ENCODE peak calls at places on chromosomes 2 and 18, in five cellular contexts. M is Calu3, S is epithelial cell of esophagus, V is fibroblast of lung, B is esophagus squamous epithelium. C is an unnamed sample.

GRCh38 chr2:181934694-181935093 is 43.2 kb downstream of the ITPRID2 start:
- DNase-seq in V (no peak), M (no peak), S (no peak), B (no peak), C (no peak)

GRCh38 chr2:70921031-70921430 is 14.7 kb upstream of the ATP6V1B1 start:
- DNase-seq in B (no peak), S (no peak), V (no peak), M (no peak), C (no peak)

GRCh38 chr18:47594063-47594462 is 336.4 kb downstream of the SMAD2 start:
- DNase-seq in B (no peak), V (no peak), M (no peak), S (no peak), C (no peak)

GRCh38 chr2:208186921-208187320 is 2.9 kb downstream of the C2orf80 start:
- DNase-seq in S (no peak), M (no peak), B (no peak), V (no peak), C (no peak)

GRCh38 chr18:22282311-22283235 is 113.2 kb downstream of the GATA6 start:
- DNase-seq in B (no peak), S (peak; percentile 83), V (peak; percentile 92), M (peak; percentile 69), C (peak; percentile 71)

GRCh38 chr2:158191569-158191968 is 89.9 kb downstream of the UPP2 start:
- DNase-seq in V (no peak), B (no peak), M (no peak), S (no peak), C (no peak)

GRCh38 chr2:172931256-172931894 is 144.3 kb upstream of the MAP3K20 start:
- DNase-seq in V (peak; percentile 64), B (no peak), M (no peak), S (peak; percentile 38), C (peak; percentile 69)

GRCh38 chr2:226077031-226077430 is 677.5 kb downstream of the NYAP2 start:
- DNase-seq in S (no peak), B (no peak), V (peak; percentile 84), M (no peak), C (peak; percentile 21)

GRCh38 chr2:69957970-69958369 is 3.5 kb downstream of the ASPRV1 start:
- DNase-seq in B (no peak), V (peak; percentile 11), S (no peak), M (no peak), C (no peak)

GRCh38 chr2:46701152-46701551 is 214.5 kb downstream of the MCFD2 start:
- DNase-seq in B (no peak), S (peak; percentile 11), M (no peak), V (peak; percentile 62), C (peak; percentile 28)

GRCh38 chr2:154452906-154453493 is 245.5 kb upstream of the KCNJ3 start:
- DNase-seq in B (no peak), M (no peak), V (peak; percentile 31), S (peak; percentile 31), C (peak; percentile 33)
- TF ChIP-seq CTCF in B (no peak), M (peak; percentile 32), V (peak; percentile 42), S (peak; percentile 22), C (peak; percentile 37)

DNA sequence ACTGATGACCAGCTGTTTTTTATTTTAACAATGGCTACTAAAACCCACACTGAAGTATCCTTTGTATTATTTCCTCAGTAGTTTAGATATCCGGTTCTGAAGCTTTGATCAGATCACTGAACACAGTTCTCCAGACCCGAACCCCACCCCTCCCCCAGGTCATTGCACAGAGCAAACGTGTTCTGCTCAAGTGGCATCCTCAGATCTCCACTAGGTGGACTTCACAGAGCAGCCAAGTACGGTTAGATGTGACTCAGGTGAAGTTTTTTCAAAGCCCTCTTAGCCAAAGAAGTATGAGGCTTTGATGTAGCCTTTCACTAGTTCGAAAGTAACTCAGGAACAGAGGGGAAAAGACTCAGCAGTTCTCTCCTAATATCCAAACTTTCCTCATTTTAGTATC is 142.7 kb upstream of the NRP2 start:
- DNase-seq in V (no peak), B (no peak), S (peak; percentile 11), M (no peak), C (no peak)
- TF ChIP-seq CTCF in V (no peak), B (no peak), S (peak; percentile 4), M (no peak), C (no peak)

GRCh38 chr2:16662440-16662839 is 3.2 kb downstream of the CYRIA start:
- DNase-seq in V (peak; percentile 41), S (peak; percentile 67), M (no peak), B (no peak), C (peak; percentile 66)
- TF ChIP-seq CTCF in V (no peak), S (no peak), M (no peak), B (no peak), C (no peak)

GRCh38 chr2:142868281-142868762 is 9.1 kb upstream of the KYNU start:
- DNase-seq in B (no peak), M (peak; percentile 86), S (peak; percentile 96), V (peak; percentile 38), C (peak; percentile 95)
- TF ChIP-seq CTCF in B (no peak), M (no peak), S (no peak), V (no peak), C (no peak)

GRCh38 chr18:14943486-14943885 is 195.5 kb downstream of the ANKRD30B start:
- DNase-seq in S (no peak), V (no peak), B (no peak), M (no peak), C (no peak)
- TF ChIP-seq CTCF in S (no peak), V (no peak), B (no peak), M (no peak), C (no peak)

DNA sequence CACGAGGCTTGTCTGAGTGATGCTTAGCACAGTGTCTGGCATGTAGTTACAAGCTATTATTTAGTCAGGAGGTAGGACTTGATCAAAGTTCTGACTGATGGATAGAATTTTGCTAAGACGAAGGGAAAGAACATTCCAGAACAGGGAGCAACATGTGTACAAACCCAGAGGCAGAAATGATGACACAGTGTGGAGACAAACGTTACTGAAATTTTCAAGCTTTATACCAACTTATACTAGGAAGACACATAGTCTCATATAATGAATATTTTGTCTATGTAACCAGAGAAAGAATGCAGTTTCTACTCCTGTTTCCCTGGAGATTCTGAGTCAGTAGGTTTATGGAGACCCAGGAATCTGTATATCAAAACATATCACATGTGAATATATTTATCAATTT is 123.4 kb downstream of the FAM124B start:
- DNase-seq in S (peak; percentile 90), M (no peak), B (no peak), V (peak; percentile 9), C (no peak)
- TF ChIP-seq CTCF in S (no peak), M (no peak), B (no peak), V (no peak), C (no peak)

C was measured in MCF 10A.